ENCODE peak calls at places on chromosomes 4 and X, in five cellular contexts. O, Z, U, X and N are unnamed samples.

GRCh38 chr4:41882622-41883347 is 52.4 kb upstream of the TMEM33 start:
- DNase-seq in O (peak), Z (peak), U (peak), X (no peak), N (no peak)

GRCh38 chrX:21986596-21986995 is 45.5 kb upstream of the PHEX start:
- DNase-seq in O (no peak), Z (no peak), U (no peak), X (peak), N (no peak)

GRCh38 chrX:74179936-74180454 is 124.0 kb upstream of the ZCCHC13 start:
- DNase-seq in O (no peak), Z (no peak), U (no peak), X (no peak), N (no peak)

GRCh38 chr4:139838811-139839210 is 173.2 kb downstream of the MGST2 start:
- DNase-seq in O (no peak), Z (no peak), U (no peak), X (no peak), N (no peak)

GRCh38 chr4:185396724-185397402 is at the start of gene ANKRD37:
- DNase-seq in O (no peak), Z (peak), U (peak), X (peak), N (no peak)

GRCh38 chr4:77047037-77047436 is 28.8 kb downstream of the CCNI start:
- DNase-seq in O (peak), Z (no peak), U (no peak), X (no peak), N (no peak)

GRCh38 chr4:80264352-80264647 is 2.2 kb upstream of the FGF5 start:
- DNase-seq in O (peak), Z (no peak), U (no peak), X (no peak), N (no peak)

GRCh38 chr4:154466336-154466735 is 25.3 kb downstream of the DCHS2 start:
- DNase-seq in O (no peak), Z (no peak), U (no peak), X (no peak), N (no peak)

GRCh38 chr4:40990202-40990898 is 224.0 kb downstream of the APBB2 start:
- DNase-seq in O (no peak), Z (no peak), U (peak), X (peak), N (peak)

GRCh38 chrX:97398030-97398551 is 514.4 kb downstream of the RPA4 start:
- DNase-seq in O (no peak), Z (no peak), U (no peak), X (no peak), N (no peak)

GRCh38 chrX:24682739-24683432 is 10.8 kb upstream of the POLA1 start:
- DNase-seq in O (no peak), Z (no peak), U (no peak), X (no peak), N (no peak)

GRCh38 chr4:4960574-4960973 is 58.7 kb downstream of the CYTL1 start:
- DNase-seq in O (no peak), Z (no peak), U (no peak), X (no peak), N (no peak)

GRCh38 chr4:78765607-78766006 is 10.5 kb upstream of the BMP2K start:
- DNase-seq in O (no peak), Z (no peak), U (no peak), X (no peak), N (no peak)

GRCh38 chr4:10153161-10153560 is 36.6 kb upstream of the WDR1 start:
- DNase-seq in O (no peak), Z (no peak), U (no peak), X (no peak), N (no peak)

GRCh38 chr4:1839306-1839705 is 16.6 kb downstream of the LETM1 start:
- DNase-seq in O (no peak), Z (no peak), U (no peak), X (no peak), N (no peak)

GRCh38 chr4:8653326-8654000 is 60.9 kb downstream of the CPZ start:
- DNase-seq in O (no peak), Z (no peak), U (no peak), X (no peak), N (no peak)

GRCh38 chr4:181161669-181162068 is 1081.5 kb upstream of the TENM3 start:
- DNase-seq in O (no peak), Z (no peak), U (no peak), X (no peak), N (no peak)

GRCh38 chrX:16445166-16445752 is 204.7 kb upstream of the S100G start:
- DNase-seq in O (peak), Z (no peak), U (peak), X (peak), N (no peak)

GRCh38 chr4:8078610-8079015 is 80.0 kb downstream of the ABLIM2 start:
- DNase-seq in O (no peak), Z (no peak), U (no peak), X (no peak), N (no peak)

GRCh38 chrX:135302269-135302873 is 6.9 kb upstream of the ETDC start:
- DNase-seq in O (peak), Z (no peak), U (no peak), X (no peak), N (no peak)

GRCh38 chrX:13283968-13284914 is 35.6 kb downstream of the ATXN3L start:
- DNase-seq in O (peak), Z (no peak), U (no peak), X (peak), N (peak)

GRCh38 chrX:106950381-106950780 is 30.2 kb downstream of the CLDN2 start:
- DNase-seq in O (no peak), Z (no peak), U (no peak), X (no peak), N (no peak)

DNA sequence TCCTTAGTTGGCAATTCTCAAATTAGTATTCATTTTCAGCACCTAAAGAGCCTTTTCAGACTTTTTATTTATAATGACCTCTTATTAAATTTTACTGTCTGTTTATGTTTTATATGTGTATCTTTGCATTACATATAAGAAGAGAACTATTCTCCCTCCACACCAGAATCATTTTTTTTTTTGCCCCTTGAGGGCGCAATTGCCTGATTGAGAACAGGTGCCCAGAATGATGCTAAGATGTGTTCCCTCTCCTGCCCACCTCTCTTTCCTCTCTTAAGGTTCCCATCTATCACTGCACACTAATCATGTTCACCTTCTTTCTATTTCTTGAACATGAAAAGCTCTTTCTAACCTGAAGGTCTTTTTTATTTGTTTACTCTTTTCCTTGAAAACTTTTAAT is 44.2 kb upstream of the ADAM29 start:
- DNase-seq in O (peak), Z (no peak), U (peak), X (no peak), N (no peak)
- TF ChIP-seq CTCF in O (peak), Z (no peak), U (peak), X (no peak), N (no peak)

GRCh38 chr4:132565542-132565941 is 583.6 kb upstream of the PCDH10 start:
- DNase-seq in O (no peak), Z (no peak), U (no peak), X (no peak), N (no peak)

DNA sequence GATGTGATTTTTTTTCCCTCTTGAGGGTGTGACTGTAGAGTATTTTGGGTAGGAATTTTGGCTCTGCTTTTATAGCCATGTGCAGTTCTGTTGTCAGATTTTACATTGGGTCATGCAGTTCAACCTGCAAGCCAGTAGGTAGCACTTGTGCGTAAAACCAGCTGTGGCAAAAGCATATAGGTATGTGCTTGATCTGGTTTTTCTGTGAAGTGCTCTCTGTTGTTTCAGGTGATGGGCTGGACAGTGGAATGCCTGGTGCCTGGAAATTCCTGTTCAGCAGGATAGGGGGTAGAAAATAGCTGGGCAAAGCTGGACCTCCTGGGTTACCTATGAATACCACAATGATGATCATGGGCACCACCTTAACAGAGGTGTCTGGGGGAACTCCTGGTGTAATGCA is 584.2 kb upstream of the PCDH10 start:
- DNase-seq in O (no peak), Z (no peak), U (no peak), X (no peak), N (no peak)
- TF ChIP-seq CTCF in O (peak), Z (no peak), U (no peak), X (no peak), N (no peak)

GRCh38 chr4:121464854-121465253 is 84.0 kb upstream of the QRFPR start:
- DNase-seq in O (no peak), Z (no peak), U (no peak), X (no peak), N (no peak)
- TF ChIP-seq CTCF in O (peak), Z (no peak), U (no peak), X (no peak), N (no peak)

DNA sequence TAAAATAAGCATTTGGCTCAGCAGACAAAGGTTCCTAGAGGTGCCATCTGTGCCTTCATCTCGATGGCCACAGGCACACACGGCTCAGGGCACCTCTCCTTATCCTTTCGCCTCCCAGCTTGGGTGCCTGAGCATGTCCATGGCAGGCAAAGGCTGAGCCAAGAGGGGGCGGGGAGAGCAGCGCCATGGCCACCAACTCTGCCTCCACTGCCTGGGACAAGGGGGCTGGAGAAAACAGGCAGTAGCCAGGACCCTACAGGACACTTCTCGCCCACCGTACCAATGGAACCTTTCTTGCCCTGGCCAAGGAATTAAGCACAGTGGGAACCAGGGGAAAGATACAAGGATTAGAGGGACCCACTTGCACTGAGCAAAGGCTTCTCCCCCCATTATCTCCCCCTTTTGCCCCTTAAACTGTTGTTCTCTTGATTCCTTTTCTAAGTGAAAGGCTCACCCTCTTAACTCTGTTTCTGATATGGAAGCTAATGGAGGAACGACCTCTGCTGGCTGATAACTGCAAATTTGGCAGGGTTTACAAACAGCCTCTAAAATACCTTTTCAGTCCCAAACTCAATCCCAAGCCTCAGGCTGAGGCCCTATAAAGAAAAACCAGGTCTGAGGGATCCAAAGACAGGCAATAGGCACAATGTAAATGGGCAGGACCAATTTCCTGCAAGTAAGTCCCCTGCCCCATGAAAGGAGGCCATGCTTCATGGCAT is 335.2 kb downstream of the ADAM29 start:
- DNase-seq in O (peak), Z (no peak), U (peak), X (no peak), N (no peak)
- TF ChIP-seq CTCF in O (peak), Z (no peak), U (no peak), X (peak), N (no peak)